ENCODE peak calls at places on chromosomes 6 and 20, in ten cellular contexts. I is hepatocyte, R is astrocyte of the spinal cord, G is heart left ventricle, H is GM12865, V is body of pancreas, L is cardiac fibroblast, X is GM23338, Y is pancreas, T is Panc1. C is an unnamed sample.

GRCh38 chr6:3653528-3654070 is 97.9 kb downstream of the PXDC1 start:
- DNase-seq in I (no peak), R (no peak), G (no peak), H (no peak), V (no peak), L (no peak), X (no peak), Y (no peak), T (no peak), C (no peak)

GRCh38 chr6:136831873-136832562 is 9.6 kb downstream of the PEX7 start:
- DNase-seq in I (no peak), R (no peak), G (no peak), H (peak; percentile 4), V (no peak), L (no peak), X (no peak), Y (no peak), T (no peak), C (no peak)

GRCh38 chr6:104108587-104108986 is 751.1 kb downstream of the HACE1 start:
- DNase-seq in I (no peak), R (no peak), G (no peak), H (no peak), V (no peak), L (no peak), X (no peak), Y (no peak), T (no peak), C (no peak)

GRCh38 chr20:962223-962622 is 39.9 kb downstream of the RSPO4 start:
- DNase-seq in I (no peak), R (no peak), G (peak; percentile 0), H (no peak), V (no peak), L (no peak), X (no peak), Y (no peak), T (no peak), C (no peak)

GRCh38 chr6:41689171-41690008 is 46.0 kb downstream of the TFEB start:
- DNase-seq in I (no peak), R (peak; percentile 15), G (no peak), H (no peak), V (no peak), L (peak; percentile 33), X (no peak), Y (no peak), T (no peak), C (no peak)

GRCh38 chr6:73461537-73462350 is at the start of gene MTO1:
- DNase-seq in I (peak; percentile 92), R (peak; percentile 93), G (peak; percentile 92), H (peak; percentile 95), V (peak; percentile 93), L (peak; percentile 93), X (peak; percentile 90), Y (peak; percentile 88), T (peak; percentile 76), C (peak; percentile 93)

GRCh38 chr20:38146156-38146555 is 18.9 kb downstream of the TGM2 start:
- DNase-seq in I (no peak), R (no peak), G (no peak), H (no peak), V (no peak), L (no peak), X (no peak), Y (no peak), T (no peak), C (no peak)

GRCh38 chr6:90362273-90362672 is 65.6 kb upstream of the BACH2 start:
- DNase-seq in I (peak; percentile 16), R (peak; percentile 78), G (no peak), H (no peak), V (no peak), L (peak; percentile 68), X (no peak), Y (no peak), T (no peak), C (no peak)

GRCh38 chr6:109174911-109175310 is 79.6 kb downstream of the CEP57L1 start:
- DNase-seq in I (no peak), R (peak; percentile 22), G (no peak), H (no peak), V (no peak), L (no peak), X (no peak), Y (no peak), T (no peak), C (no peak)

GRCh38 chr20:18971574-18971973 is 158.0 kb downstream of the SCP2D1 start:
- DNase-seq in I (no peak), R (no peak), G (no peak), H (no peak), V (no peak), L (no peak), X (no peak), Y (no peak), T (no peak), C (no peak)

GRCh38 chr6:161434331-161434730 is 160.5 kb upstream of the AGPAT4 start:
- DNase-seq in I (no peak), R (no peak), G (no peak), H (no peak), V (peak; percentile 23), L (peak; percentile 34), X (no peak), Y (no peak), T (no peak), C (no peak)

GRCh38 chr6:117540670-117541069 is 58.2 kb downstream of the DCBLD1 start:
- DNase-seq in I (no peak), R (no peak), G (no peak), H (no peak), V (no peak), L (no peak), X (no peak), Y (no peak), T (no peak), C (no peak)

GRCh38 chr20:3749689-3750639 is 17.5 kb downstream of the HSPA12B start:
- DNase-seq in I (peak; percentile 64), R (no peak), G (no peak), H (peak; percentile 35), V (no peak), L (peak; percentile 13), X (peak; percentile 87), Y (peak; percentile 68), T (no peak), C (no peak)

GRCh38 chr6:90644492-90644891 is 57.6 kb upstream of the MAP3K7 start:
- DNase-seq in I (no peak), R (no peak), G (no peak), H (no peak), V (no peak), L (no peak), X (no peak), Y (no peak), T (no peak), C (no peak)

DNA sequence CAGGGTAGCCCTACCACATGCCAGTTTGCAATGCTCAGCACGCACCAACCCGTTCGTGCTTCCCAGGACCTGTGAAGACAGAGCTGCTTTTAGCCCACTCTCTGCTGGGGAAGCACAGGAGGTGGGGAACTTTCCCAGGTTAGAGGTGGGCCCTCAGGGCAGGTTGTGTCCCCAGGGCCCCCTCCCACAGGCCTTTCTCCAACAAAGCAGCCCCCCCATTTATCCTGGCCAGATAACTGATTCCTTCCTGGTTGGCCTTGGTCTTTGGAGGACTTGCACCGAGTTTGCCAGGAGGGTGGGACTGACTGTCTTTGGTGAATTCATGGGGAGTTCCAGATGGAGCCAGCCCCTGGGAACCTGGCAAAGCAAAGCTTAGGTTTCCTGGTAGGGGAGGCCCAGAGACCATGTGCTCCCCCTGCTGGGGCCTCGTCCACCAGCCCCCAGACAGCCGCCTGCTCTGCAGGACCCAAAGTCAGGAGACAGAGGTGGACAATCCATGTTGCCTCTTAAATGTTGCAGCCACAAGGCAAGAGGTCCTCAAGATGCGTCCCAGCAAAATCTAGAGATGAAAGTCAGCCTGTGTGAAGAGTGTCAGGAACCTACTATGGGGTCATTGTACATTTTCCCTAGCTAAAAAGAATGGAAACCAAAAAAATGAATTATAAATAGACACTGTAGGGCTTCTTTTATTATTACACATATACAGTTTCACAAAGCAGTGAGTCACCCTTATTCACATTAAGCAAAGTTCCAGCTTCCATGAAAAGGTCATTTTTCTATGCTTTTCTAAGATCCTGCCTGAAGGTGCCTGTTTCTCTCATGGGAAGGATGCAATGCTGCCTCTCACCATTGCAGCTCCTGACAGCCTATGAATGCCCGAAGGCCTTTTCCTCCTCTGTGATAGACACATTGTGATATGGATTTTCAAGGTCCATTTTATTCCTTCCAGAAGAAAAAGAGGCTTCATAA is 497.8 kb downstream of the PREX1 start:
- DNase-seq in I (no peak), R (peak; percentile 61), G (no peak), H (peak; percentile 29), V (no peak), L (peak; percentile 26), X (peak; percentile 60), Y (no peak), T (no peak), C (no peak)
- TF ChIP-seq CTCF in I (peak; percentile 10), R (peak; percentile 52), G (peak; percentile 24), H (peak; percentile 36), V (peak; percentile 15), L (peak; percentile 11), X (peak; percentile 61), Y (no peak), T (peak; percentile 60), C (no peak)

GRCh38 chr6:45555981-45556771 is 178.4 kb upstream of the SUPT3H start:
- DNase-seq in I (peak; percentile 37), R (peak; percentile 60), G (no peak), H (no peak), V (peak; percentile 7), L (peak; percentile 51), X (no peak), Y (no peak), T (no peak), C (no peak)
- H3K4me3 ChIP-seq in I (no peak overlapping the region), R (peak overlapping the region; percentile 4), G (peak overlapping the region; percentile 51), H (no peak overlapping the region), V (no peak overlapping the region), L (peak overlapping the region; percentile 19), X (no peak overlapping the region), Y (no peak overlapping the region), T (peak overlapping the region; percentile 7), C (no peak overlapping the region)

DNA sequence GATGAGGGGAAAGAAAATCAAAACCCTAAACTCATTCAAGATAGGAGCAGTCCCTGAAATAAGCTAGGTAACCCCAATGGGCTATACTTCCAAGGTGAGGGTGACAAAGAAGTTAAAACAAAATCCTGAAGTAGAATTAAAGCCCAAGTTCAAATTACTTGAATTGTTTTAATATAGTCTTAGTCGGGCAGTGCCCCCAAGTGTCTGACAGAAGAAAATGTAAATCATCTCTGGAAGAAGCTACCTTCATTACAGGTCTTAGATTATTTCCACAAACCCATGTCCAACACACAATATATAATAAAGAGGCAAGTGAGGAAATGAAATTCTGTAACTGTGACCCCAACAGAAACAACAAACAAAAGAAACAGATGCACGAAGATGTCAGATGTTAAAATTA is 36.8 kb upstream of the L3MBTL3 start:
- DNase-seq in I (no peak), R (peak; percentile 3), G (no peak), H (peak; percentile 12), V (no peak), L (peak; percentile 10), X (no peak), Y (no peak), T (no peak), C (no peak)
- TF ChIP-seq CTCF in I (peak; percentile 28), R (no peak), G (no peak), H (peak; percentile 17), V (no peak), L (peak; percentile 23), X (peak; percentile 41), Y (no peak), T (peak; percentile 8), C (no peak)

DNA sequence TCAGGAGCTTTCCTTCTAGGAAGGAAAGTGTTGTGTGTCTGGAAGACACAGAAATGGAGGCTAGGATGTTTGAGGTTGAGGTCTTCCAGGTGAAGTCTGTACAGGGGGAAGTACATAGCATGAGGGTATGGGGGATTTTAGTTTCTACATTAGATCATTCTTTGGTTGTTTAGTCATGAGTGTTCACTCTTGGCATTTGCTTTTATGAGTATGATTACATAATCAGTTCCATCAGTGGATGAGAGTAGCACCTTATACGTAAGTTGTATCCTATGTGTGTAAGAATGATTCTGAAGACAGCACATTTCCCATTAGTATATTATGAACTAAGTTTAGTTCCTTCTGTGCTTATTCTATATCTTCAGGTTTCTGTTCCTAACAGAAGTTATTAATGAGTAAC is 1.9 kb downstream of the CDYL start:
- DNase-seq in I (no peak), R (no peak), G (no peak), H (peak; percentile 45), V (no peak), L (no peak), X (no peak), Y (no peak), T (no peak), C (no peak)
- H3K4me3 ChIP-seq in I (peak overlapping the region; percentile 61), R (no peak overlapping the region), G (peak overlapping the region; percentile 70), H (peak overlapping the region; percentile 60), V (no peak overlapping the region), L (no peak overlapping the region), X (peak overlapping the region; percentile 57), Y (no peak overlapping the region), T (peak overlapping the region; percentile 71), C (no peak overlapping the region)